ENCODE peak calls at places on chromosomes 1 and 21, in nine cellular contexts. I, X, J, R, K, Z, F, T and A are unnamed samples.
A peak's percentile ranks its signal among the peaks of the same experiment; 100 is the strongest.

GRCh38 chr1:113978863-113979702 is at the start of gene OLFML3:
- DNase-seq in I (peak; percentile 86), X (peak; percentile 56), J (peak; percentile 95), R (peak; percentile 93), K (peak; percentile 77), Z (peak; percentile 71), F (peak; percentile 89), T (peak; percentile 55), A (peak; percentile 86)

GRCh38 chr1:67158401-67158800 is 7.9 kb upstream of the IL23R start:
- DNase-seq in I (no peak), X (no peak), J (no peak), R (no peak), K (no peak), Z (no peak), F (no peak), T (no peak), A (no peak)

GRCh38 chr1:53071167-53071865 is 9.3 kb downstream of the PODN start:
- DNase-seq in I (no peak), X (no peak), J (no peak), R (no peak), K (no peak), Z (no peak), F (peak; percentile 46), T (no peak), A (no peak)

GRCh38 chr21:17901458-17902092 is 82.4 kb upstream of the C21orf91 start:
- DNase-seq in I (no peak), X (no peak), J (no peak), R (no peak), K (no peak), Z (no peak), F (no peak), T (no peak), A (no peak)

GRCh38 chr1:110393691-110394564 is 3.1 kb upstream of the SLC16A4 start:
- DNase-seq in I (no peak), X (no peak), J (peak; percentile 59), R (peak; percentile 91), K (no peak), Z (peak; percentile 26), F (no peak), T (no peak), A (no peak)

GRCh38 chr21:36776981-36777617 is 78.2 kb downstream of the SIM2 start:
- DNase-seq in I (no peak), X (no peak), J (no peak), R (no peak), K (no peak), Z (no peak), F (no peak), T (no peak), A (no peak)

GRCh38 chr1:7684132-7684531 is 87.0 kb upstream of the VAMP3 start:
- DNase-seq in I (no peak), X (no peak), J (no peak), R (no peak), K (no peak), Z (no peak), F (no peak), T (no peak), A (no peak)

GRCh38 chr1:216502528-216503162 is 79.4 kb upstream of the USH2A start:
- DNase-seq in I (no peak), X (no peak), J (no peak), R (no peak), K (no peak), Z (no peak), F (no peak), T (no peak), A (no peak)